ENCODE peak calls at places on chromosomes 12 and 14, in five cellular contexts. U is uterus, G is tibial nerve, Y is transverse colon, D is NB4. X is an unnamed sample.

GRCh38 chr14:61621444-61621843 is 73.9 kb upstream of the HIF1A start:
- DNase-seq in Y (no peak), D (no peak), U (no peak), G (no peak), X (no peak)

GRCh38 chr14:65238456-65238855 is 136.1 kb upstream of the MAX start:
- DNase-seq in Y (no peak), U (no peak), D (peak; percentile 23), G (no peak), X (no peak)

GRCh38 chr12:96257550-96258392 is 63.6 kb downstream of the ELK3 start:
- DNase-seq in Y (no peak), D (peak; percentile 36), U (no peak), G (no peak), X (no peak)

GRCh38 chr12:104426926-104427546 is 29.7 kb upstream of the CHST11 start:
- DNase-seq in U (no peak), D (no peak), G (no peak), Y (no peak), X (no peak)

GRCh38 chr14:69260979-69261605 is 1.1 kb downstream of the GALNT16 start:
- DNase-seq in Y (peak; percentile 39), U (no peak), G (no peak), D (no peak), X (peak; percentile 13)

GRCh38 chr12:58566599-58566998 is 353.7 kb downstream of the LRIG3 start:
- DNase-seq in G (no peak), Y (no peak), D (no peak), U (no peak), X (no peak)

GRCh38 chr12:94266390-94266789 is 118.0 kb downstream of the PLXNC1 start:
- DNase-seq in G (no peak), U (no peak), D (peak; percentile 23), Y (no peak), X (no peak)

GRCh38 chr12:77888611-77889010 is 57.9 kb downstream of the NAV3 start:
- DNase-seq in G (no peak), D (no peak), Y (no peak), U (no peak), X (no peak)

GRCh38 chr12:24109381-24110039 is 160.0 kb upstream of the SOX5 start:
- DNase-seq in D (peak; percentile 21), U (no peak), Y (no peak), G (no peak), X (no peak)

GRCh38 chr12:124856132-124856841 is 7.4 kb downstream of the SCARB1 start:
- DNase-seq in G (no peak), U (no peak), D (no peak), Y (no peak), X (peak; percentile 13)
- TF ChIP-seq POLR2A in G (no peak), U (no peak), D (no peak), Y (no peak), X (no peak)

GRCh38 chr12:62691309-62691708 is 224.7 kb downstream of the MON2 start:
- DNase-seq in Y (no peak), U (no peak), D (no peak), G (no peak), X (no peak)
- TF ChIP-seq POLR2A in Y (no peak), U (no peak), D (no peak), G (no peak), X (no peak)

GRCh38 chr14:100683578-100683977 is 43.1 kb upstream of the DLK1 start:
- DNase-seq in U (no peak), Y (no peak), G (no peak), D (peak; percentile 66), X (no peak)
- TF ChIP-seq POLR2A in U (no peak), Y (no peak), G (no peak), D (peak; percentile 32), X (no peak)

DNA sequence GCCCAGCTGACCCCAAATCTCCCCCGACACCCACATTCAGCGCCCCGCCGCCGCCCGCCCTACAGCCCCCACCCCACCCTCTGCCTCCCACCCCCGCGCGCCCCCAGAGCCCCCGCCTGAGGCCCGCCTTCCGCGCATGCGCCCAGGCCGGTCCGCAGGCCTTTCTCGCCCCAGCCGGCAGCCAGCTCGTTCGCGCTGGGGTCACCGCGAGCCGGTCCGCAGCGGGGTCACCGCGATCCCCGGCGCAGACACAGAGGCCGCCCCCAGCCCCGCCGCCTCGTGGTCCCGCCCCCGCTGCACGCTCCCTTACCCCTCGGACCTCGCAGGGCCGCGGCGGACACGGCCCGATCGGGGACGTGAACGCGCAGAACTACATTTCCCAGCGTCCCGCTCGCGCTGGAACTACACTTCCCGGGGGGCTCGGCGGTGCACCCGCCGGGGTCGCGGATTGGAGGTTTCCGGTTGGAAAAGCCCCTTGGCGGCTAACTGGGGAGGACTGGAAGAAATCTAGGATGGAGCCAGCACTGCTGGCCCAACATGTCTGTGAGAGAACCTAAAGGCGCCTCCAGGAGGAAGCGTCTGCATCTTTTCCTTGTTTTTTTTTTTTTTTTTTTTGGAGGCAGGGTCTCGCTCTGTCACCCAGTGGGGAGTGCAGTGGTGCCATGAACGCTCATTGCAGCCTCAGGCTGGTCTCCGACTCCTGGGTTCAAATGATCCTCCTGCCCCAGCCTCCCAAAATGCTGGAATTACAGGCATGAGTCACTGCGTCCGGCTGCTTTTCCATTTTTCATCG is at the start of gene ZNF605:
- DNase-seq in D (peak; percentile 94), G (peak; percentile 65), Y (peak; percentile 87), U (peak; percentile 85), X (peak; percentile 76)
- TF ChIP-seq POLR2A in D (peak; percentile 45), G (no peak), Y (no peak), U (peak; percentile 26), X (no peak)

DNA sequence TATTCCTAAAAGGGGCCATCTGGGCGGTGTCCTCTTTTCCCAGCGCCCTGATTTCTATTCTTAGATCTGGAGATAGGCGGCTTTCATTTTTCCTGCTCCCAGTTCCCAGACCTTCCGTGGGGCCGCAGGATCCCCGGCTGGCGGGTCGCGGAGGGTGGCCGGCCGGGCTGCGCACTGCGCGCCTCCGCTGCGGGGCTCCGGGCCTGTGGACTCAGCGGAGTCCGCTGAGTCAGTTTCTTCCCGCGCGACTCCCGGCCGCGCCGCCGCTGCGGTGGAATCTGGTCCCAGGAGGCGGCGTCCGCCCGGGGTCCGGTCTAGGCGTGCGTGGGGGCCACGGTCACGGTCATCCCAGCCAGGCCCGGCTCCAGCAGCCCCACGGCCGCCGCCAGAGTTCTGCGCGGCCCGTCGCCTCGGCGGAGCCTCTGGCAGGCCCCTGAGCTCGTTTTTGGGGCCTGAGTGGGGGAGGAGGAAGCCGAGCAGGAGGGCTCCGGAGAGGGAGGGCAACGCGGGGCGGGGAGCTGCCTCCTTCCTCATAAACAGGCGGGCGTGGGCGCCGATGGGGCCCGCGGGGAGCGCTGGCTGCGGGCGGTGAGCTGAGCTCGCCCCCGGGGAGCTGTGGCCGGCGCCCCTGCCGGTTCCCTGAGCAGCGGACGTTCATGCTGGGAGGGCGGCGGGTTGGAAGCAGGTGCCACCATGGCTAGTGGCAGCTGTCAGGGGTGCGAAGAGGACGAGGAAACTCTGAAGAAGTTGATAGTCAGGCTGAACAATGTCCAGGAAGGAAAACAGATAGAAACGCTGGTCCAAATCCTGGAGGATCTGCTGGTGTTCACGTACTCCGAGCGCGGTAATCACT is at the start of gene LRRK2:
- DNase-seq in D (peak; percentile 98), Y (peak; percentile 74), G (peak; percentile 69), U (peak; percentile 84), X (peak; percentile 25)
- TF ChIP-seq POLR2A in D (peak; percentile 82), Y (peak; percentile 73), G (peak; percentile 61), U (peak; percentile 67), X (no peak)

GRCh38 chr14:105216490-105217247 is 31.7 kb upstream of the BTBD6 start:
- DNase-seq in U (no peak), Y (no peak), G (no peak), D (no peak), X (no peak)

GRCh38 chr14:105219043-105219612 is 29.2 kb upstream of the BTBD6 start:
- DNase-seq in Y (no peak), G (no peak), D (no peak), U (no peak), X (no peak)

GRCh38 chr14:105218611-105219010 is 29.7 kb upstream of the BTBD6 start:
- DNase-seq in G (no peak), U (no peak), Y (no peak), D (no peak), X (no peak)

GRCh38 chr14:105219753-105220152 is 28.6 kb upstream of the BTBD6 start:
- DNase-seq in U (no peak), G (no peak), Y (no peak), D (no peak), X (no peak)

DNA sequence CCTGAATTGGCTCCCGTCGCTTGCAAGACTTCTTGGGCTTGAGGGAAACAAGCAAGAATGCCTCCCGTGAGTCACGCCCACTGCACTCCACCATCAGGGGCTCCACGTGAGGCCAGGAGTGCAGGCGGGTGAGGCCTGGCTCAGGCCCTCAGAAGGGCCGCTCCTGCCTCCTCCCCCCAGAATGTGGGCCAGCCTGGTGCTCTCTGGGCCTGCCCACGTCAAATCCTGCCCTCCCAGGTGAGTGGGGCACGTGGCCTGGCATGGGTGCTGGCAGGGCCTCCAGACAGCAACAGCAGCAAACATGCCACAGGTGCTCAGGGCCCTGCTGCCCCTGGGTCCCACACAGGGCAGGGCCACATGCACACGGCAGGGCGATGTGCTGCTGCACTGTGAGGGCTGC is 30.6 kb upstream of the BTBD6 start:
- DNase-seq in U (no peak), D (no peak), Y (no peak), G (no peak), X (no peak)
- TF ChIP-seq POLR2A in U (no peak), D (no peak), Y (no peak), G (no peak), X (no peak)

GRCh38 chr12:55842681-55843429 is at the start of gene MMP19:
- DNase-seq in Y (no peak), D (peak; percentile 85), U (peak; percentile 80), G (no peak), X (no peak)
- TF ChIP-seq POLR2A in Y (peak; percentile 66), D (no peak), U (peak; percentile 64), G (no peak), X (no peak)

DNA sequence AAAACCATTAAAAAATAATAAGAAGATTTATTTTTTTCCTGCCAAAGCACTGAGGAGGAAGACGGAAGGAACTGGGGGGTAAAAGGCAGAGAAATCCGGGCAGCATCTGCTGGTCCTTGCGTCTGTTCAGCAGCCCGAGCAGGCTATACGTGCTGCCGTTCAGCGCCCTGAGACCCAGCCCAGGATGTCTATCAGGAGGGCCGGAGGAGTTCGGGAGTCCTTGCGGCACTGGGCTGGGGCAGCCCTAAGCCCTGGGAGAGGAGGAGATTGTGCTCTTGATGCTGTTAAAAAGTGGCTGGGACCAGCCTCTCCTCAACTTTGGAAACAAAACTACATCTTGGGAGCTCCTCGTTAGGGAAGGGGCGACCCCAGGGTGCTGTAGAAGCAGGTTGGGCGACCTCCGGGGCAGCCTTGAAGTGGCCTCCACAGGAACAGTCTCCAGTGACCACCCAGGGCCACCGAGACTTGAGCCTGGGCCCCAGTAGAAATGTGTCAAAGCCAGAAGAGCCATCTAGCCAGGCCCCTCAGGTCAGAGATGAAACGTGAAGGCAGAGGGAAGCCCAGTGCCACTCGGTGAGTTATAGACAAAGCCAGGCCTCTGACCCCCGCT is 14.3 kb downstream of the PGF start:
- DNase-seq in G (no peak), U (no peak), Y (no peak), D (no peak), X (no peak)
- TF ChIP-seq POLR2A in G (no peak), U (no peak), Y (no peak), D (no peak), X (no peak)

GRCh38 chr14:103920981-103921854 is 7.0 kb upstream of the TDRD9 start:
- DNase-seq in U (peak; percentile 82), D (peak; percentile 92), G (peak; percentile 79), Y (peak; percentile 94), X (peak; percentile 95)
- TF ChIP-seq POLR2A in U (peak; percentile 65), D (peak; percentile 90), G (no peak), Y (peak; percentile 88), X (peak; percentile 88)